ENCODE peak calls at places on chromosome X, in nine cellular contexts. One of them, this sample, is unnamed.

GRCh38 chrX:19776753-19777152 is 110.6 kb downstream of the SH3KBP1 start:
- DNase-seq in cardiac muscle cell: no peak
- DNase-seq in K562: no peak
- DNase-seq in PC-3: no peak
- DNase-seq in mammary epithelial cell: no peak
- DNase-seq in esophagus squamous epithelium: no peak
- DNase-seq in GM20000: no peak
- DNase-seq in cardiac fibroblast: no peak
- DNase-seq in HFFc6: no peak
- DNase-seq in this sample: no peak

GRCh38 chrX:19799319-19800182 is 87.8 kb downstream of the SH3KBP1 start:
- DNase-seq in cardiac fibroblast: peak
- DNase-seq in GM20000: no peak
- DNase-seq in K562: no peak
- DNase-seq in HFFc6: peak
- DNase-seq in cardiac muscle cell: no peak
- DNase-seq in esophagus squamous epithelium: no peak
- DNase-seq in PC-3: no peak
- DNase-seq in mammary epithelial cell: no peak
- DNase-seq in this sample: no peak

GRCh38 chrX:136423724-136424123 is 64.0 kb upstream of the BRS3 start:
- DNase-seq in K562: no peak
- DNase-seq in esophagus squamous epithelium: no peak
- DNase-seq in cardiac muscle cell: no peak
- DNase-seq in GM20000: no peak
- DNase-seq in cardiac fibroblast: no peak
- DNase-seq in HFFc6: no peak
- DNase-seq in PC-3: peak
- DNase-seq in mammary epithelial cell: no peak
- DNase-seq in this sample: no peak

GRCh38 chrX:33161829-33162228 is 49.5 kb downstream of the DMD start:
- DNase-seq in cardiac muscle cell: no peak
- DNase-seq in HFFc6: no peak
- DNase-seq in GM20000: no peak
- DNase-seq in esophagus squamous epithelium: no peak
- DNase-seq in mammary epithelial cell: no peak
- DNase-seq in K562: no peak
- DNase-seq in PC-3: no peak
- DNase-seq in cardiac fibroblast: no peak
- DNase-seq in this sample: no peak

GRCh38 chrX:53587795-53588194 is 98.7 kb downstream of the HUWE1 start:
- DNase-seq in PC-3: no peak
- DNase-seq in esophagus squamous epithelium: no peak
- DNase-seq in GM20000: no peak
- DNase-seq in HFFc6: no peak
- DNase-seq in mammary epithelial cell: no peak
- DNase-seq in cardiac muscle cell: no peak
- DNase-seq in cardiac fibroblast: no peak
- DNase-seq in K562: no peak
- DNase-seq in this sample: no peak

GRCh38 chrX:150366951-150367545 is 3.9 kb downstream of the MAMLD1 start:
- DNase-seq in K562: no peak
- DNase-seq in HFFc6: peak
- DNase-seq in cardiac fibroblast: peak
- DNase-seq in cardiac muscle cell: no peak
- DNase-seq in mammary epithelial cell: peak
- DNase-seq in esophagus squamous epithelium: no peak
- DNase-seq in GM20000: no peak
- DNase-seq in PC-3: peak
- DNase-seq in this sample: no peak

GRCh38 chrX:65894138-65894537 is 145.7 kb downstream of the VSIG4 start:
- DNase-seq in cardiac muscle cell: no peak
- DNase-seq in GM20000: no peak
- DNase-seq in esophagus squamous epithelium: no peak
- DNase-seq in cardiac fibroblast: no peak
- DNase-seq in PC-3: no peak
- DNase-seq in K562: no peak
- DNase-seq in HFFc6: no peak
- DNase-seq in mammary epithelial cell: no peak
- DNase-seq in this sample: no peak

GRCh38 chrX:72268601-72269365 is 8.3 kb downstream of the RPS4X start:
- DNase-seq in PC-3: no peak
- DNase-seq in cardiac fibroblast: peak
- DNase-seq in cardiac muscle cell: no peak
- DNase-seq in GM20000: no peak
- DNase-seq in HFFc6: peak
- DNase-seq in K562: no peak
- DNase-seq in mammary epithelial cell: no peak
- DNase-seq in esophagus squamous epithelium: no peak
- DNase-seq in this sample: no peak

GRCh38 chrX:135112743-135113142 is 7.6 kb downstream of the ETDB start:
- DNase-seq in K562: no peak
- DNase-seq in esophagus squamous epithelium: no peak
- DNase-seq in mammary epithelial cell: no peak
- DNase-seq in GM20000: no peak
- DNase-seq in PC-3: no peak
- DNase-seq in cardiac muscle cell: no peak
- DNase-seq in HFFc6: no peak
- DNase-seq in cardiac fibroblast: no peak
- DNase-seq in this sample: no peak
- TF ChIP-seq CTCF in K562: no peak
- TF ChIP-seq CTCF in esophagus squamous epithelium: no peak
- TF ChIP-seq CTCF in mammary epithelial cell: no peak
- TF ChIP-seq CTCF in GM20000: no peak
- TF ChIP-seq CTCF in PC-3: no peak
- TF ChIP-seq CTCF in cardiac muscle cell: no peak
- TF ChIP-seq CTCF in HFFc6: no peak
- TF ChIP-seq CTCF in cardiac fibroblast: no peak
- TF ChIP-seq CTCF in this sample: no peak

GRCh38 chrX:28697732-28698131 is 110.5 kb downstream of the IL1RAPL1 start:
- DNase-seq in cardiac fibroblast: no peak
- DNase-seq in K562: no peak
- DNase-seq in PC-3: no peak
- DNase-seq in esophagus squamous epithelium: no peak
- DNase-seq in mammary epithelial cell: no peak
- DNase-seq in GM20000: no peak
- DNase-seq in cardiac muscle cell: no peak
- DNase-seq in HFFc6: no peak
- DNase-seq in this sample: no peak

DNA sequence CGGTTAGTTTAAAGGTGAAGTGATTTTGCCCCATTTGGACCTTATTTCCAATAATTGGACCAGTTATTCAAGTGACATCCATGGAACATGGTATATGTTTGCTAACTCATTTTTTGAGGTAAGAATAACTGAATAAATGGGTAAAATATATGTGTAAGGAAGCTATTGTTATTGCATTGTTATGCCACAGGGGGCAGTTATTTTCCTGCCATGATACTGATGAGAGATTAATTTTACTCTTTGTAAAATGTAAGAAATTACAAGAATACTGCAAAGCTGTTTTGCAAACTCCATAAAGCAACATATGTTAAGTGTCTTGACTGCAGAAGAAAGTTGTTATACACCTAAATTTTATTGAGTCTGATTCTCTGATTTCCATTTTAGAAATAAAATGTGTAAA is 114.0 kb downstream of the IL1RAPL1 start:
- DNase-seq in cardiac fibroblast: no peak
- DNase-seq in PC-3: no peak
- DNase-seq in HFFc6: no peak
- DNase-seq in GM20000: no peak
- DNase-seq in esophagus squamous epithelium: no peak
- DNase-seq in mammary epithelial cell: no peak
- DNase-seq in cardiac muscle cell: no peak
- DNase-seq in K562: no peak
- DNase-seq in this sample: no peak
- TF ChIP-seq CTCF in cardiac fibroblast: peak
- TF ChIP-seq CTCF in PC-3: peak
- TF ChIP-seq CTCF in HFFc6: no peak
- TF ChIP-seq CTCF in GM20000: no peak
- TF ChIP-seq CTCF in esophagus squamous epithelium: no peak
- TF ChIP-seq CTCF in mammary epithelial cell: peak
- TF ChIP-seq CTCF in cardiac muscle cell: no peak
- TF ChIP-seq CTCF in K562: no peak
- TF ChIP-seq CTCF in this sample: peak

GRCh38 chrX:91414710-91415109 is 19.9 kb upstream of the PABPC5 start:
- DNase-seq in GM20000: no peak
- DNase-seq in mammary epithelial cell: no peak
- DNase-seq in esophagus squamous epithelium: no peak
- DNase-seq in HFFc6: no peak
- DNase-seq in PC-3: peak
- DNase-seq in cardiac muscle cell: peak
- DNase-seq in cardiac fibroblast: peak
- DNase-seq in K562: no peak
- DNase-seq in this sample: peak
- TF ChIP-seq CTCF in GM20000: no peak
- TF ChIP-seq CTCF in mammary epithelial cell: peak
- TF ChIP-seq CTCF in esophagus squamous epithelium: no peak
- TF ChIP-seq CTCF in HFFc6: no peak
- TF ChIP-seq CTCF in PC-3: peak
- TF ChIP-seq CTCF in cardiac muscle cell: no peak
- TF ChIP-seq CTCF in cardiac fibroblast: peak
- TF ChIP-seq CTCF in K562: no peak
- TF ChIP-seq CTCF in this sample: peak

GRCh38 chrX:108590496-108590895 is 145.9 kb downstream of the IRS4 start:
- DNase-seq in esophagus squamous epithelium: no peak
- DNase-seq in K562: no peak
- DNase-seq in cardiac muscle cell: no peak
- DNase-seq in GM20000: no peak
- DNase-seq in PC-3: no peak
- DNase-seq in mammary epithelial cell: no peak
- DNase-seq in cardiac fibroblast: peak
- DNase-seq in HFFc6: no peak
- DNase-seq in this sample: no peak

GRCh38 chrX:108582151-108582550 is 142.5 kb downstream of the COL4A5 start:
- DNase-seq in cardiac muscle cell: no peak
- DNase-seq in HFFc6: no peak
- DNase-seq in PC-3: no peak
- DNase-seq in K562: no peak
- DNase-seq in GM20000: no peak
- DNase-seq in esophagus squamous epithelium: no peak
- DNase-seq in cardiac fibroblast: no peak
- DNase-seq in mammary epithelial cell: no peak
- DNase-seq in this sample: no peak

DNA sequence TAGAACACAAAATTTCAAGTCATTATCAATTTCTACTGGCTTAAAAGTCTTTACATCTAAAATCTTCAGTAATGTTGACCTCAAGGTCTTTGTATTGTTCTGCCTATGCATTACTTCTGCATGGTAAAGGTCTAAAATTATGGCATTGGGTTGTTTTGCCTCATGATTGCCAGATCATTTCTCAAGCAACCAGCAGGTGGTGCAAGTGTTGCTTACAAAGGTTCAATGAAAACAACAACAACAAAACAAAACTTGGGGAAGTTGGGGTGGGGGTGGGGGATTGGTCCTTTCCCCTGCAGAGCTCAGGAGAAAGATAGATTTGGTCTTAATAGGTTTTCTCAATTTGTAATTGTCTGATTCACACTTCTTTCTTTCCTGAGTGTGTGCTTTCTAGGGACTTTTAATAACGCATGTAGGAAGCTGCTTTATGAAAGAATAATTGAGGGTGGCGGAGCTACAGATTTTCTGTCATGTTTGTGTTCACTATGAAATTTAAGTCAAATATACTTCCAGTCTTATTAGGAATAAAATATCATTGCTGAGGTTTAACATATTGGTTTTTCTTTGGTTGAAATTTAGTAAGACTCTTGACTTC is 145.1 kb downstream of the COL4A5 start:
- DNase-seq in K562: peak
- DNase-seq in GM20000: no peak
- DNase-seq in esophagus squamous epithelium: no peak
- DNase-seq in cardiac fibroblast: peak
- DNase-seq in HFFc6: peak
- DNase-seq in PC-3: peak
- DNase-seq in cardiac muscle cell: peak
- DNase-seq in mammary epithelial cell: peak
- DNase-seq in this sample: peak
- TF ChIP-seq CTCF in K562: peak
- TF ChIP-seq CTCF in GM20000: no peak
- TF ChIP-seq CTCF in esophagus squamous epithelium: no peak
- TF ChIP-seq CTCF in cardiac fibroblast: peak
- TF ChIP-seq CTCF in HFFc6: peak
- TF ChIP-seq CTCF in PC-3: peak
- TF ChIP-seq CTCF in cardiac muscle cell: peak
- TF ChIP-seq CTCF in mammary epithelial cell: peak
- TF ChIP-seq CTCF in this sample: peak

DNA sequence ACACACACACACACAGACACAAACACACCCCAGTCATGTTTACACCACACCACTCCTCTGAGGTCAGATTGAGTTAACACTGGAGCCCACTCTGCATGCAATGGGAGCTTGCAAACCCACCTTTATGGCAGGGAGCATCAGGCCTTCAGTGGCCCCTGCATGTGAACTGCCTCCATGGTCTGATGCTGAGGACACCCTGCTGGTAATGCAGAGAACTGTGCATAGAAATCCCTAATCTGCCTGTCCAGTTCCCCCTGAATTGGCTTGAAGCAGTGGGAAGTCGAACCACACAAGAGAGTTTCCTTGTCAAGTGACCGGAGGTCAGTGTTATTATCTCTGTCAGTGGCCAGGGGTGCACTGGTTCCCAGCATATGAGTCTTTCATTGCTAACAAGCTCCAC is 59.8 kb downstream of the ANOS1 start:
- DNase-seq in mammary epithelial cell: no peak
- DNase-seq in K562: no peak
- DNase-seq in GM20000: no peak
- DNase-seq in cardiac muscle cell: peak
- DNase-seq in cardiac fibroblast: no peak
- DNase-seq in PC-3: no peak
- DNase-seq in esophagus squamous epithelium: no peak
- DNase-seq in HFFc6: no peak
- DNase-seq in this sample: peak
- TF ChIP-seq CTCF in mammary epithelial cell: peak
- TF ChIP-seq CTCF in K562: no peak
- TF ChIP-seq CTCF in GM20000: no peak
- TF ChIP-seq CTCF in cardiac muscle cell: peak
- TF ChIP-seq CTCF in cardiac fibroblast: no peak
- TF ChIP-seq CTCF in PC-3: peak
- TF ChIP-seq CTCF in esophagus squamous epithelium: no peak
- TF ChIP-seq CTCF in HFFc6: no peak
- TF ChIP-seq CTCF in this sample: no peak

GRCh38 chrX:143648705-143649104 is 12.8 kb upstream of the SLITRK4 start:
- DNase-seq in GM20000: no peak
- DNase-seq in HFFc6: no peak
- DNase-seq in esophagus squamous epithelium: no peak
- DNase-seq in K562: no peak
- DNase-seq in cardiac fibroblast: peak
- DNase-seq in cardiac muscle cell: no peak
- DNase-seq in mammary epithelial cell: no peak
- DNase-seq in PC-3: peak
- DNase-seq in this sample: peak
- TF ChIP-seq CTCF in GM20000: no peak
- TF ChIP-seq CTCF in HFFc6: no peak
- TF ChIP-seq CTCF in esophagus squamous epithelium: no peak
- TF ChIP-seq CTCF in K562: no peak
- TF ChIP-seq CTCF in cardiac fibroblast: no peak
- TF ChIP-seq CTCF in cardiac muscle cell: peak
- TF ChIP-seq CTCF in mammary epithelial cell: no peak
- TF ChIP-seq CTCF in PC-3: peak
- TF ChIP-seq CTCF in this sample: no peak